ENCODE peak calls at places on chromosomes 11 and 22, in seven cellular contexts. P is heart right ventricle, W is endodermal cell, N is astrocyte of the spinal cord, E is heart left ventricle, K is fibroblast of the aortic adventitia, D is AG10803. Z is an unnamed sample.
A peak's percentile ranks its signal among the peaks of the same experiment; 100 is the strongest.

GRCh38 chr11:9250139-9250582 is 15.0 kb downstream of the DENND5A start:
- DNase-seq in P (no peak), W (no peak), N (peak; percentile 35), E (no peak), K (peak; percentile 66), D (no peak), Z (no peak)

GRCh38 chr22:36406139-36406538 is 18.4 kb upstream of the MYH9 start:
- DNase-seq in P (no peak), W (no peak), N (no peak), E (no peak), K (no peak), D (no peak), Z (no peak)

GRCh38 chr11:34169664-34170063 is 64.2 kb downstream of the NAT10 start:
- DNase-seq in P (no peak), W (no peak), N (no peak), E (peak; percentile 34), K (no peak), D (no peak), Z (no peak)

GRCh38 chr11:92130432-92130831 is 94.2 kb upstream of the FAT3 start:
- DNase-seq in P (no peak), W (no peak), N (peak; percentile 47), E (no peak), K (peak; percentile 40), D (peak; percentile 68), Z (peak; percentile 89)

GRCh38 chr11:97764605-97765004 is 1256.1 kb upstream of the CNTN5 start:
- DNase-seq in P (no peak), W (no peak), N (no peak), E (no peak), K (no peak), D (no peak), Z (no peak)

GRCh38 chr22:27718186-27719032 is 83.1 kb downstream of the MN1 start:
- DNase-seq in P (peak; percentile 66), W (peak; percentile 70), N (peak; percentile 93), E (peak; percentile 79), K (peak; percentile 99), D (peak; percentile 92), Z (peak; percentile 96)

GRCh38 chr11:38751421-38751820 is 2153.4 kb upstream of the RAG2 start:
- DNase-seq in P (no peak), W (no peak), N (no peak), E (no peak), K (no peak), D (no peak), Z (no peak)

GRCh38 chr11:70073881-70074371 is 4.2 kb upstream of the ANO1 start:
- DNase-seq in P (no peak), W (peak; percentile 74), N (peak; percentile 66), E (no peak), K (peak; percentile 9), D (no peak), Z (peak; percentile 57)

GRCh38 chr22:21591695-21592094 is 24.2 kb downstream of the UBE2L3 start:
- DNase-seq in P (peak; percentile 56), W (no peak), N (no peak), E (peak; percentile 71), K (no peak), D (no peak), Z (no peak)

GRCh38 chr11:115103921-115104320 is 400.3 kb downstream of the CADM1 start:
- DNase-seq in P (no peak), W (no peak), N (no peak), E (no peak), K (no peak), D (no peak), Z (no peak)
- TF ChIP-seq CTCF in P (no peak), W (peak; percentile 58), N (no peak), E (no peak), K (no peak), D (no peak), Z (no peak)

GRCh38 chr11:121596195-121597145 is 143.7 kb upstream of the SORL1-AS1 start:
- DNase-seq in P (no peak), W (no peak), N (no peak), E (no peak), K (peak; percentile 25), D (peak; percentile 57), Z (peak; percentile 52)
- H3K4me3 ChIP-seq in P (no peak overlapping the region), W (no peak overlapping the region), N (no peak overlapping the region), E (no peak overlapping the region), K (no peak overlapping the region), D (no peak overlapping the region), Z (no peak overlapping the region)

GRCh38 chr11:63710476-63711217 is 29.3 kb downstream of the RTN3 start:
- DNase-seq in P (no peak), W (no peak), N (peak; percentile 78), E (no peak), K (peak; percentile 93), D (peak; percentile 94), Z (no peak)
- TF ChIP-seq CTCF in P (no peak), W (peak; percentile 32), N (no peak), E (no peak), K (peak; percentile 58), D (peak; percentile 58), Z (no peak)

DNA sequence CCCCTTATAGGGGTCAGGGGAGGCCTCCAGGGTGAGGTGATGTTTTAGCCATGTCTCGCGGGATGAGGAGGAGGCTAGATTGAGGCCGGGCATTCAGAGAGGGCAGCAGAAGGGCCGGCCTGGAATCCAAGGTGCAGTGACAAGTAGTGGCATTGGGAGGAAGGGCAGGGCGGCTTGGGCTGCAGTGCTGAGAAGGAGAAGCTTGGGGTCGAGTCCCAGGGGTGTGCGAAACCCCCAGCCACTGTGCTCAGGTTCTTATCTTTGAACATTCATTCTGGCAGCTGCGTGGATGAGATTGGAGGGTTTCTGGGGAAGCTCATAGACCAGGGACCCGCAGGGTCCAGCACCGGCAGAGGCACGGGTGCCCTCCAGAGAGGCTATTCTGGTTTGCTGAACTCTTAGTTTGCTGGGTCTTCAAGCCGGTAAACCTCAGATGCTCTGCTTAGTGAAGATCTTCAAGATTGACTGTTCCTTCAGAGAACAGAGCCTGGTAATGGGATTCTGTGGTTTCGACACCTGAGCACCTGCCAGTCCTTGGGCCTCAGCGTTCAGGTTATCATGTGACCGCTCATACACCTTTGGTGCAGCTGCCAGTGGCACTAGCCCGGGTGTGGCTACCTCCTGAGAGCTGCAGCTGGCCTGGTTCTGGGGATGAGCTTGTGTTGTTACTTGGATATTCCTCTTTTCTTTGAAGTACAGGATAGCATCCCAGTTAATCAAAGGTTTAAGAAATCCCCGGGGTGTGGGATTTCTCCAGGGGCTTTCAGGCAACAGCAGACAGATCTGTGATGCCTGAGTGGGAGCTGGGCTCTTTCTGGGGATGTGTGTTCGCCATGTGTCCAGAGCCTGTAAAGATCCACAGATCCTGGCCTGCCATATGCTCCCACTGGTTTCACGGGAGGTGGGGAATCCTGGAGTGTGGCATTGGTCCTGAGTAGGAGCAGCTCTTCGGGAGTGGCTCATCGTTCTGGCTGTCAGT is 152.8 kb downstream of the TBC1D22A start:
- DNase-seq in P (no peak), W (no peak), N (no peak), E (no peak), K (no peak), D (no peak), Z (no peak)
- H3K4me3 ChIP-seq in P (no peak overlapping the region), W (no peak overlapping the region), N (no peak overlapping the region), E (no peak overlapping the region), K (no peak overlapping the region), D (no peak overlapping the region), Z (no peak overlapping the region)

Z was measured in bronchial epithelial cell.